ENCODE peak calls at places on chromosomes 16 and 17, in six cellular contexts. M is testis, K is ascending aorta, T is ovary, Y is hepatocyte, E is Panc1. D is an unnamed sample. For H3K9me3, the result is how much of the 10 kb centered on the place peaks cover.

GRCh38 chr16:48949636-48950035 is 332.0 kb downstream of the CBLN1 start:
- DNase-seq in M (no peak), K (no peak), T (no peak), Y (no peak), E (no peak), D (no peak)

GRCh38 chr16:3655030-3655790 is 719 bp downstream of the DNASE1 start:
- DNase-seq in M (no peak), K (no peak), T (peak), Y (no peak), E (no peak), D (no peak)

GRCh38 chr16:85174871-85175723 is 62.8 kb upstream of the CIBAR2 start:
- DNase-seq in M (no peak), K (no peak), T (peak), Y (no peak), E (no peak), D (no peak)

GRCh38 chr16:2799852-2800226 is 1.6 kb downstream of the PRSS41 start:
- DNase-seq in M (no peak), K (no peak), T (no peak), Y (peak), E (peak), D (no peak)

GRCh38 chr17:40617678-40618240 is 29.9 kb downstream of the SMARCE1 start:
- DNase-seq in M (no peak), K (no peak), T (no peak), Y (no peak), E (no peak), D (no peak)

GRCh38 chr17:36129616-36130015 is 26.0 kb downstream of the CCL4 start:
- DNase-seq in M (no peak), K (no peak), T (no peak), Y (no peak), E (no peak), D (no peak)

GRCh38 chr16:29915590-29916247 is 10.3 kb downstream of the KCTD13 start:
- DNase-seq in M (no peak), K (no peak), T (no peak), Y (no peak), E (no peak), D (no peak)

GRCh38 chr17:56230660-56231059 is 77.4 kb downstream of the ANKFN1 start:
- DNase-seq in M (no peak), K (no peak), T (no peak), Y (peak), E (no peak), D (no peak)

GRCh38 chr17:80889897-80890550 is 101.6 kb upstream of the CHMP6 start:
- DNase-seq in M (no peak), K (no peak), T (no peak), Y (no peak), E (no peak), D (no peak)

GRCh38 chr16:55324491-55325447 is 766 bp downstream of the IRX6 start:
- DNase-seq in M (no peak), K (no peak), T (no peak), Y (no peak), E (no peak), D (no peak)

GRCh38 chr16:55322327-55322726 is 1.7 kb upstream of the IRX6 start:
- DNase-seq in M (no peak), K (no peak), T (no peak), Y (no peak), E (no peak), D (no peak)

GRCh38 chr16:55326261-55326802 is 2.3 kb downstream of the IRX6 start:
- DNase-seq in M (no peak), K (no peak), T (no peak), Y (no peak), E (no peak), D (no peak)

GRCh38 chr16:55325458-55326109 is 1.6 kb downstream of the IRX6 start:
- DNase-seq in M (no peak), K (no peak), T (no peak), Y (no peak), E (no peak), D (no peak)

GRCh38 chr16:55323637-55324490 is at the start of gene IRX6:
- DNase-seq in M (peak), K (no peak), T (peak), Y (peak), E (no peak), D (no peak)
- TF ChIP-seq CTCF in M (peak), K (peak), T (no peak), Y (peak), E (peak), D (peak)

DNA sequence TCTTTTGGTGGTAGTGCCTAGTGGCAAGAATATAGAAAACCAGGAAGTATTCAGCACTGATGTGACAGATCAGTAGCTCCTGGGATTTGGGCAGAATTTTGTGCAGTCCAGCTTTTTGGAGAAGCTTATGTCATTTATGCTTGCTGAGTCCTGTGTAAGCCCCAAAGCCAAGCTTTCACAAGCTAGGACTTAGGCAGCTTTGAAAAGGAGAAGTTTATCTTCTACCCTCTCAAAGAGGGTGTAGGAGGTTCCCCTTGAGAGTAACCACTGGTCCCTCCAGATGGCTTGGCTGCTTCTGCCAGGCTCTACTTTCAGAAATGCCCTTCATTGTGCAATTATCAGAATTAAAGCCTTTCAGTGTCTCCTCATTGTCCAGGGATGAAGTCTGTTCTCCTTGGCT is 78.8 kb downstream of the CES1 start:
- DNase-seq in M (no peak), K (no peak), T (no peak), Y (no peak), E (no peak), D (no peak)
- H3K27ac ChIP-seq in M (no peak), K (no peak), T (no peak), Y (no peak), E (peak), D (peak)

DNA sequence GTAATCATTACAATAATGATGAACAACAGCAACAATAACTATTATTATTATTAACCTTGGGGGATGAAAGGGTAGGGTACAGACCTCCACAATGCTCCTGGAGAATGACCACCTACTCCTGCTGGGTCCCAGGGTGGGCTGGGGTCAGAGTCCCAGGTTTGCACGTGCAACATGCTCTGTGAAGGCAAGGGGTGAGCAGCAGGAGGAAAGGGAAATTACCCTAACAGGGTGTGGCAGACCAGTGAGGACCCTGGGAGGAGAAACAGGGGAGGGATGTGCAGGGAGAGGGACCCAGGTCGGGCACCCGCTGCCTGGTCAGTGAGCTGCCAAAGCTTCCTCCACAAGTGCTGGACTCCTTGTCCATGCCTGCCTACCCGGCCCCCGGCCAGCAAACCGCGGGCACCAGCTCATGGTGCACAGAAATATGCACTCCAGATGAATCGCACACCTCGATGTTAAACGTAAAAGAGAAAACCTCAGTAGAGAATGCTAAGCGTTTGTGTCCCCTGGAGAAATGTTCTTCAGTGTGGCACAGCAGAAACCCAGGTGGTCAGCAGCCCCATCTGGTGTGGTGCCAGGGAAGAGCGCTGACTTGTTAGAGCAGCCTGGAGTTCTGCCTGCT is 767.1 kb downstream of the KCNJ18 start:
- DNase-seq in M (no peak), K (no peak), T (no peak), Y (no peak), E (no peak), D (no peak)
- H3K9me3 ChIP-seq in M (under half), K (under half), T (under half), Y (under half), E (under half), D (under half)

GRCh38 chr16:55444754-55445485 is 34.1 kb upstream of the MMP2 start:
- DNase-seq in M (peak), K (no peak), T (no peak), Y (no peak), E (no peak), D (no peak)
- TF ChIP-seq CTCF in M (no peak), K (no peak), T (no peak), Y (no peak), E (no peak), D (no peak)

GRCh38 chr17:74442291-74442669 is 10.4 kb downstream of the GPRC5C start:
- DNase-seq in M (no peak), K (no peak), T (no peak), Y (no peak), E (no peak), D (no peak)

GRCh38 chr17:74443516-74444296 is 11.8 kb downstream of the GPRC5C start:
- DNase-seq in M (no peak), K (no peak), T (peak), Y (no peak), E (no peak), D (no peak)

GRCh38 chr17:74441537-74441936 is 9.6 kb downstream of the GPRC5C start:
- DNase-seq in M (no peak), K (no peak), T (no peak), Y (no peak), E (no peak), D (no peak)

GRCh38 chr17:74444406-74444805 is 12.5 kb downstream of the GPRC5C start:
- DNase-seq in M (peak), K (no peak), T (peak), Y (no peak), E (no peak), D (no peak)

GRCh38 chr17:74442670-74443515 is 11.0 kb downstream of the GPRC5C start:
- DNase-seq in M (peak), K (peak), T (peak), Y (peak), E (no peak), D (no peak)
- H3K27ac ChIP-seq in M (peak), K (peak), T (peak), Y (peak), E (no peak), D (peak)

D was measured in esophagus squamous epithelium.